ENCODE peak calls at places on chromosomes 13 and 19, in nine cellular contexts. One of them, this sample, is unnamed.

GRCh38 chr13:102799544-102800144 is 725 bp downstream of the BIVM start:
- DNase-seq in effector memory CD8-positive, alpha-beta T cell: peak; percentile 2
- DNase-seq in nephron progenitor cell: peak; percentile 58
- DNase-seq in pancreas: peak; percentile 84
- DNase-seq in ascending aorta: peak; percentile 71
- DNase-seq in C1 segment of cervical spinal cord: peak; percentile 65
- DNase-seq in adipocyte: peak; percentile 55
- DNase-seq in stimulated activated CD4-positive, alpha-beta T cell treated with anti-CD3 and anti-CD28 coated beads, TNF-alpha, amount 100 ng/mL, for 4 hours: peak; percentile 6
- DNase-seq in H1: no peak
- DNase-seq in this sample: no peak

GRCh38 chr19:34351382-34351802 is 13.6 kb upstream of the GPI start:
- DNase-seq in adipocyte: no peak
- DNase-seq in stimulated activated CD4-positive, alpha-beta T cell treated with anti-CD3 and anti-CD28 coated beads, TNF-alpha, amount 100 ng/mL, for 4 hours: no peak
- DNase-seq in pancreas: no peak
- DNase-seq in H1: no peak
- DNase-seq in ascending aorta: no peak
- DNase-seq in C1 segment of cervical spinal cord: no peak
- DNase-seq in effector memory CD8-positive, alpha-beta T cell: no peak
- DNase-seq in nephron progenitor cell: no peak
- DNase-seq in this sample: no peak

GRCh38 chr13:35833571-35834305 is 297.4 kb downstream of the DCLK1 start:
- DNase-seq in H1: no peak
- DNase-seq in stimulated activated CD4-positive, alpha-beta T cell treated with anti-CD3 and anti-CD28 coated beads, TNF-alpha, amount 100 ng/mL, for 4 hours: no peak
- DNase-seq in nephron progenitor cell: no peak
- DNase-seq in adipocyte: no peak
- DNase-seq in pancreas: no peak
- DNase-seq in C1 segment of cervical spinal cord: no peak
- DNase-seq in effector memory CD8-positive, alpha-beta T cell: no peak
- DNase-seq in ascending aorta: no peak
- DNase-seq in this sample: no peak

GRCh38 chr13:26956532-26957142 is 196.1 kb upstream of the GPR12 start:
- DNase-seq in adipocyte: no peak
- DNase-seq in nephron progenitor cell: no peak
- DNase-seq in pancreas: no peak
- DNase-seq in C1 segment of cervical spinal cord: no peak
- DNase-seq in effector memory CD8-positive, alpha-beta T cell: no peak
- DNase-seq in stimulated activated CD4-positive, alpha-beta T cell treated with anti-CD3 and anti-CD28 coated beads, TNF-alpha, amount 100 ng/mL, for 4 hours: no peak
- DNase-seq in ascending aorta: no peak
- DNase-seq in H1: no peak
- DNase-seq in this sample: no peak

GRCh38 chr19:48877900-48878218 is 5.6 kb downstream of the PPP1R15A start:
- DNase-seq in nephron progenitor cell: no peak
- DNase-seq in stimulated activated CD4-positive, alpha-beta T cell treated with anti-CD3 and anti-CD28 coated beads, TNF-alpha, amount 100 ng/mL, for 4 hours: no peak
- DNase-seq in ascending aorta: no peak
- DNase-seq in adipocyte: no peak
- DNase-seq in H1: no peak
- DNase-seq in pancreas: no peak
- DNase-seq in C1 segment of cervical spinal cord: no peak
- DNase-seq in effector memory CD8-positive, alpha-beta T cell: no peak
- DNase-seq in this sample: no peak

GRCh38 chr13:31859546-31859945 is 120.2 kb downstream of the RXFP2 start:
- DNase-seq in effector memory CD8-positive, alpha-beta T cell: no peak
- DNase-seq in stimulated activated CD4-positive, alpha-beta T cell treated with anti-CD3 and anti-CD28 coated beads, TNF-alpha, amount 100 ng/mL, for 4 hours: no peak
- DNase-seq in C1 segment of cervical spinal cord: no peak
- DNase-seq in adipocyte: no peak
- DNase-seq in H1: no peak
- DNase-seq in ascending aorta: no peak
- DNase-seq in nephron progenitor cell: no peak
- DNase-seq in pancreas: no peak
- DNase-seq in this sample: no peak

GRCh38 chr13:89565711-89566110 is 1781.8 kb upstream of the MIR17HG start:
- DNase-seq in ascending aorta: no peak
- DNase-seq in H1: no peak
- DNase-seq in nephron progenitor cell: no peak
- DNase-seq in stimulated activated CD4-positive, alpha-beta T cell treated with anti-CD3 and anti-CD28 coated beads, TNF-alpha, amount 100 ng/mL, for 4 hours: no peak
- DNase-seq in pancreas: no peak
- DNase-seq in C1 segment of cervical spinal cord: no peak
- DNase-seq in effector memory CD8-positive, alpha-beta T cell: no peak
- DNase-seq in adipocyte: no peak
- DNase-seq in this sample: peak; percentile 13

GRCh38 chr19:1854542-1855039 is 6.3 kb upstream of the REXO1 start:
- DNase-seq in pancreas: peak; percentile 77
- DNase-seq in nephron progenitor cell: peak; percentile 39
- DNase-seq in H1: no peak
- DNase-seq in C1 segment of cervical spinal cord: no peak
- DNase-seq in ascending aorta: no peak
- DNase-seq in adipocyte: no peak
- DNase-seq in effector memory CD8-positive, alpha-beta T cell: no peak
- DNase-seq in stimulated activated CD4-positive, alpha-beta T cell treated with anti-CD3 and anti-CD28 coated beads, TNF-alpha, amount 100 ng/mL, for 4 hours: no peak
- DNase-seq in this sample: no peak

GRCh38 chr13:99949657-99950413 is 21.7 kb downstream of the ZIC5 start:
- DNase-seq in nephron progenitor cell: peak; percentile 44
- DNase-seq in H1: no peak
- DNase-seq in pancreas: no peak
- DNase-seq in ascending aorta: no peak
- DNase-seq in effector memory CD8-positive, alpha-beta T cell: no peak
- DNase-seq in stimulated activated CD4-positive, alpha-beta T cell treated with anti-CD3 and anti-CD28 coated beads, TNF-alpha, amount 100 ng/mL, for 4 hours: no peak
- DNase-seq in adipocyte: no peak
- DNase-seq in C1 segment of cervical spinal cord: no peak
- DNase-seq in this sample: no peak

GRCh38 chr13:65866138-65866537 is 1364.0 kb downstream of the PCDH9 start:
- DNase-seq in stimulated activated CD4-positive, alpha-beta T cell treated with anti-CD3 and anti-CD28 coated beads, TNF-alpha, amount 100 ng/mL, for 4 hours: no peak
- DNase-seq in adipocyte: no peak
- DNase-seq in ascending aorta: no peak
- DNase-seq in C1 segment of cervical spinal cord: no peak
- DNase-seq in pancreas: no peak
- DNase-seq in effector memory CD8-positive, alpha-beta T cell: no peak
- DNase-seq in nephron progenitor cell: no peak
- DNase-seq in H1: no peak
- DNase-seq in this sample: no peak

GRCh38 chr13:80361298-80361697 is 20.4 kb upstream of the SPRY2 start:
- DNase-seq in H1: no peak
- DNase-seq in pancreas: no peak
- DNase-seq in stimulated activated CD4-positive, alpha-beta T cell treated with anti-CD3 and anti-CD28 coated beads, TNF-alpha, amount 100 ng/mL, for 4 hours: no peak
- DNase-seq in C1 segment of cervical spinal cord: no peak
- DNase-seq in adipocyte: no peak
- DNase-seq in effector memory CD8-positive, alpha-beta T cell: no peak
- DNase-seq in nephron progenitor cell: no peak
- DNase-seq in ascending aorta: no peak
- DNase-seq in this sample: no peak

GRCh38 chr19:21483589-21484170 is 21.7 kb upstream of the ZNF429 start:
- DNase-seq in C1 segment of cervical spinal cord: no peak
- DNase-seq in H1: peak; percentile 60
- DNase-seq in adipocyte: peak; percentile 16
- DNase-seq in nephron progenitor cell: peak; percentile 35
- DNase-seq in pancreas: peak; percentile 77
- DNase-seq in effector memory CD8-positive, alpha-beta T cell: peak; percentile 70
- DNase-seq in stimulated activated CD4-positive, alpha-beta T cell treated with anti-CD3 and anti-CD28 coated beads, TNF-alpha, amount 100 ng/mL, for 4 hours: peak; percentile 49
- DNase-seq in ascending aorta: peak; percentile 69
- DNase-seq in this sample: no peak

GRCh38 chr19:48591021-48591420 is 15.5 kb upstream of the SPACA4 start:
- DNase-seq in nephron progenitor cell: no peak
- DNase-seq in adipocyte: no peak
- DNase-seq in stimulated activated CD4-positive, alpha-beta T cell treated with anti-CD3 and anti-CD28 coated beads, TNF-alpha, amount 100 ng/mL, for 4 hours: no peak
- DNase-seq in ascending aorta: no peak
- DNase-seq in C1 segment of cervical spinal cord: no peak
- DNase-seq in pancreas: no peak
- DNase-seq in H1: no peak
- DNase-seq in effector memory CD8-positive, alpha-beta T cell: no peak
- DNase-seq in this sample: no peak

GRCh38 chr19:31112158-31112557 is 237.1 kb downstream of the TSHZ3 start:
- DNase-seq in effector memory CD8-positive, alpha-beta T cell: no peak
- DNase-seq in H1: no peak
- DNase-seq in stimulated activated CD4-positive, alpha-beta T cell treated with anti-CD3 and anti-CD28 coated beads, TNF-alpha, amount 100 ng/mL, for 4 hours: no peak
- DNase-seq in pancreas: no peak
- DNase-seq in adipocyte: no peak
- DNase-seq in ascending aorta: no peak
- DNase-seq in nephron progenitor cell: no peak
- DNase-seq in C1 segment of cervical spinal cord: no peak
- DNase-seq in this sample: no peak

GRCh38 chr19:23762884-23763711 is 4.4 kb upstream of the ZNF681 start:
- DNase-seq in stimulated activated CD4-positive, alpha-beta T cell treated with anti-CD3 and anti-CD28 coated beads, TNF-alpha, amount 100 ng/mL, for 4 hours: peak; percentile 64
- DNase-seq in nephron progenitor cell: peak; percentile 87
- DNase-seq in H1: peak; percentile 41
- DNase-seq in ascending aorta: peak; percentile 92
- DNase-seq in pancreas: peak; percentile 93
- DNase-seq in C1 segment of cervical spinal cord: peak; percentile 66
- DNase-seq in effector memory CD8-positive, alpha-beta T cell: peak; percentile 78
- DNase-seq in adipocyte: peak; percentile 1
- DNase-seq in this sample: no peak

GRCh38 chr19:34969721-34970120 is 5.7 kb upstream of the ZNF792 start:
- DNase-seq in adipocyte: no peak
- DNase-seq in ascending aorta: no peak
- DNase-seq in pancreas: no peak
- DNase-seq in C1 segment of cervical spinal cord: no peak
- DNase-seq in effector memory CD8-positive, alpha-beta T cell: no peak
- DNase-seq in H1: no peak
- DNase-seq in nephron progenitor cell: no peak
- DNase-seq in stimulated activated CD4-positive, alpha-beta T cell treated with anti-CD3 and anti-CD28 coated beads, TNF-alpha, amount 100 ng/mL, for 4 hours: no peak
- DNase-seq in this sample: no peak

GRCh38 chr19:30109565-30109964 is 167.5 kb downstream of the URI1 start:
- DNase-seq in adipocyte: no peak
- DNase-seq in ascending aorta: no peak
- DNase-seq in effector memory CD8-positive, alpha-beta T cell: no peak
- DNase-seq in C1 segment of cervical spinal cord: no peak
- DNase-seq in nephron progenitor cell: no peak
- DNase-seq in H1: no peak
- DNase-seq in pancreas: no peak
- DNase-seq in stimulated activated CD4-positive, alpha-beta T cell treated with anti-CD3 and anti-CD28 coated beads, TNF-alpha, amount 100 ng/mL, for 4 hours: no peak
- DNase-seq in this sample: no peak

GRCh38 chr13:60158321-60158801 is 5.4 kb downstream of the DIAPH3 start:
- DNase-seq in effector memory CD8-positive, alpha-beta T cell: no peak
- DNase-seq in nephron progenitor cell: no peak
- DNase-seq in ascending aorta: no peak
- DNase-seq in C1 segment of cervical spinal cord: no peak
- DNase-seq in H1: no peak
- DNase-seq in adipocyte: no peak
- DNase-seq in stimulated activated CD4-positive, alpha-beta T cell treated with anti-CD3 and anti-CD28 coated beads, TNF-alpha, amount 100 ng/mL, for 4 hours: no peak
- DNase-seq in pancreas: no peak
- DNase-seq in this sample: no peak

GRCh38 chr19:934197-934840 is 8.5 kb downstream of the ARID3A start:
- DNase-seq in ascending aorta: no peak
- DNase-seq in C1 segment of cervical spinal cord: no peak
- DNase-seq in effector memory CD8-positive, alpha-beta T cell: no peak
- DNase-seq in adipocyte: no peak
- DNase-seq in pancreas: peak; percentile 77
- DNase-seq in nephron progenitor cell: no peak
- DNase-seq in H1: no peak
- DNase-seq in stimulated activated CD4-positive, alpha-beta T cell treated with anti-CD3 and anti-CD28 coated beads, TNF-alpha, amount 100 ng/mL, for 4 hours: no peak
- DNase-seq in this sample: no peak

GRCh38 chr13:100363351-100363750 is 225.2 kb downstream of the GGACT start:
- DNase-seq in stimulated activated CD4-positive, alpha-beta T cell treated with anti-CD3 and anti-CD28 coated beads, TNF-alpha, amount 100 ng/mL, for 4 hours: no peak
- DNase-seq in ascending aorta: no peak
- DNase-seq in nephron progenitor cell: no peak
- DNase-seq in pancreas: no peak
- DNase-seq in adipocyte: peak; percentile 65
- DNase-seq in H1: no peak
- DNase-seq in effector memory CD8-positive, alpha-beta T cell: no peak
- DNase-seq in C1 segment of cervical spinal cord: no peak
- DNase-seq in this sample: peak; percentile 63

GRCh38 chr19:46067691-46068090 is 26.9 kb upstream of the IGFL4 start:
- DNase-seq in H1: no peak
- DNase-seq in adipocyte: no peak
- DNase-seq in effector memory CD8-positive, alpha-beta T cell: no peak
- DNase-seq in ascending aorta: no peak
- DNase-seq in stimulated activated CD4-positive, alpha-beta T cell treated with anti-CD3 and anti-CD28 coated beads, TNF-alpha, amount 100 ng/mL, for 4 hours: no peak
- DNase-seq in C1 segment of cervical spinal cord: no peak
- DNase-seq in nephron progenitor cell: no peak
- DNase-seq in pancreas: no peak
- DNase-seq in this sample: no peak

GRCh38 chr13:97256343-97256783 is 34.2 kb downstream of the MBNL2 start:
- DNase-seq in adipocyte: peak; percentile 88
- DNase-seq in pancreas: no peak
- DNase-seq in ascending aorta: peak; percentile 72
- DNase-seq in H1: no peak
- DNase-seq in nephron progenitor cell: no peak
- DNase-seq in stimulated activated CD4-positive, alpha-beta T cell treated with anti-CD3 and anti-CD28 coated beads, TNF-alpha, amount 100 ng/mL, for 4 hours: no peak
- DNase-seq in C1 segment of cervical spinal cord: no peak
- DNase-seq in effector memory CD8-positive, alpha-beta T cell: no peak
- DNase-seq in this sample: peak; percentile 79

GRCh38 chr13:60795219-60795618 is 398.2 kb downstream of the TDRD3 start:
- DNase-seq in stimulated activated CD4-positive, alpha-beta T cell treated with anti-CD3 and anti-CD28 coated beads, TNF-alpha, amount 100 ng/mL, for 4 hours: no peak
- DNase-seq in ascending aorta: no peak
- DNase-seq in H1: no peak
- DNase-seq in C1 segment of cervical spinal cord: no peak
- DNase-seq in nephron progenitor cell: no peak
- DNase-seq in effector memory CD8-positive, alpha-beta T cell: no peak
- DNase-seq in pancreas: no peak
- DNase-seq in adipocyte: no peak
- DNase-seq in this sample: no peak

GRCh38 chr13:44368599-44369368 is 4.8 kb upstream of the SERP2 start:
- DNase-seq in stimulated activated CD4-positive, alpha-beta T cell treated with anti-CD3 and anti-CD28 coated beads, TNF-alpha, amount 100 ng/mL, for 4 hours: no peak
- DNase-seq in pancreas: no peak
- DNase-seq in effector memory CD8-positive, alpha-beta T cell: no peak
- DNase-seq in C1 segment of cervical spinal cord: no peak
- DNase-seq in H1: no peak
- DNase-seq in nephron progenitor cell: no peak
- DNase-seq in ascending aorta: no peak
- DNase-seq in adipocyte: no peak
- DNase-seq in this sample: no peak

GRCh38 chr13:36414461-36414860 is 17.8 kb upstream of the CCNA1 start:
- DNase-seq in ascending aorta: no peak
- DNase-seq in stimulated activated CD4-positive, alpha-beta T cell treated with anti-CD3 and anti-CD28 coated beads, TNF-alpha, amount 100 ng/mL, for 4 hours: no peak
- DNase-seq in nephron progenitor cell: no peak
- DNase-seq in H1: no peak
- DNase-seq in C1 segment of cervical spinal cord: no peak
- DNase-seq in pancreas: no peak
- DNase-seq in adipocyte: no peak
- DNase-seq in effector memory CD8-positive, alpha-beta T cell: no peak
- DNase-seq in this sample: no peak